ENCODE peak calls at places on chromosomes 3 and 15, in six cellular contexts. D, P, A, Y, N and R are unnamed samples.

GRCh38 chr3:124633527-124633926 is 96.7 kb upstream of the UMPS start:
- DNase-seq in D (no peak), A (no peak), N (no peak), P (no peak), Y (no peak), R (no peak)

GRCh38 chr3:45955017-45955647 is 11.9 kb downstream of the CXCR6 start:
- DNase-seq in D (no peak), P (no peak), A (no peak), Y (no peak), N (no peak), R (no peak)

GRCh38 chr3:29171583-29171990 is 109.3 kb upstream of the RBMS3 start:
- DNase-seq in Y (no peak), P (no peak), D (peak), A (peak), N (peak), R (no peak)

GRCh38 chr3:179189764-179190163 is 41.6 kb downstream of the PIK3CA start:
- DNase-seq in P (no peak), D (peak), N (peak), A (peak), Y (peak), R (no peak)

GRCh38 chr3:150407818-150408231 is 273 bp upstream of the TSC22D2 start:
- DNase-seq in Y (no peak), A (no peak), N (no peak), D (peak), P (no peak), R (no peak)

GRCh38 chr15:69578792-69579587 is 126.4 kb downstream of the RPLP1 start:
- DNase-seq in D (no peak), P (peak), A (no peak), Y (no peak), N (peak), R (no peak)

GRCh38 chr3:182357928-182358327 is 435.4 kb upstream of the ATP11B start:
- DNase-seq in D (no peak), A (no peak), Y (no peak), N (no peak), P (no peak), R (no peak)

GRCh38 chr3:196499061-196499460 is 4.5 kb downstream of the RNF168 start:
- DNase-seq in D (peak), P (no peak), A (peak), Y (peak), N (no peak), R (no peak)

GRCh38 chr3:4504340-4505261 is 11.5 kb downstream of the ITPR1 start:
- DNase-seq in P (no peak), Y (no peak), A (peak), D (no peak), N (no peak), R (no peak)

GRCh38 chr3:123346726-123347125 is 102.2 kb downstream of the ADCY5 start:
- DNase-seq in A (no peak), Y (no peak), P (no peak), D (no peak), N (no peak), R (no peak)

GRCh38 chr3:109478614-109479013 is 141.3 kb upstream of the DPPA4 start:
- DNase-seq in N (no peak), D (no peak), Y (no peak), A (no peak), P (no peak), R (no peak)

GRCh38 chr3:62332771-62333381 is 40.5 kb downstream of the FEZF2 start:
- DNase-seq in D (peak), P (no peak), N (peak), Y (peak), A (peak), R (peak)

GRCh38 chr3:7602297-7602696 is 741.4 kb downstream of the GRM7 start:
- DNase-seq in Y (no peak), N (no peak), P (no peak), D (no peak), A (no peak), R (no peak)

GRCh38 chr3:44355634-44356033 is 17.1 kb downstream of the TCAIM start:
- DNase-seq in A (peak), Y (peak), P (no peak), D (peak), N (peak), R (no peak)

GRCh38 chr15:58551764-58552504 is 120.1 kb downstream of the LIPC start:
- DNase-seq in D (peak), P (no peak), Y (peak), A (peak), N (peak), R (no peak)

GRCh38 chr15:88018865-88019626 is 237.5 kb downstream of the NTRK3 start:
- DNase-seq in N (no peak), Y (peak), A (peak), D (no peak), P (no peak), R (no peak)

GRCh38 chr3:53513556-53514190 is 19.3 kb downstream of the CACNA1D start:
- DNase-seq in A (peak), N (no peak), Y (no peak), D (no peak), P (no peak), R (no peak)
- TF ChIP-seq CTCF in A (no peak), N (no peak), Y (peak), D (no peak), P (peak), R (peak)

DNA sequence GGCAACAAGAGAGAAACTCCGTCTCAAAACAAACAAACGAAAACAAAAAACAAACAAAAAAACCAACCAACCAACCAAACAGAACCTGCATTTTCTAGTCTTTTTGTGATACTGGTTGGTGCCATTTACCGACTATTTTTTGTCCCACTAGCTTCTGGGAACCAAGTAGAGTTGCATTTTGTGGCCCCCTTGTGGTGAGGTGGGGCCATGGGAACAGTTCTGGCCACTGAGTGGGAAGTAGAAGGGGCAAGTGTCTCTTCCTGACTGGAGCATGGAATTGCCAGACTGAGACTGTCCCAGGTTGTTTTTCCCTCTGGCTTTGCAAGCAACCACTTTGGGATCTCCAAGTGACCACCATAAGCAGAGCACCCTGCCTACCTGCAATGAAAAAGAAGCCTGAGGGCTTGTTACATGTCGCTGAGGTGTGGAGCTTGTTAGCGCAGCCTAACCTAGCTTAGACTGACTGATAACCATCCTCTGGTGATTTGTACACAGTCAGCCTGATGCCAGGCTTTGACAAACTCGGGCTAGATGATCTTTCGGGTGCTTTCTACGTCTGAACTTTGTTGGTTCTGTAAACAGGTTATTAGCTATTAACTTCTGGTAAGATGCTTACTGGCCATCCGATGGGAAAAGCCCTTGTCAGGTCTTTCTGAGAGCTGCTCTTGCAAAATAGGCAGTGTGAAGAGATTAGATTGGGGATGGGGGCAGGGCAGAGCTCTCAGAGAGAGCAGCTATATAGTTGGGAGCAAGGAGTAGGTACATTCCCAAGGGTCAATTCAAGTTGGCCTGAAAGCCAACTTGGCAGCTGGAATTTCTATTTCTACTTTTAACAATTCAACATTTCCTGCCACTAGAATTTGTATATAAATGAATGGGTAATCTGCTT is 172.2 kb downstream of the SSR3 start:
- DNase-seq in P (no peak), D (peak), N (peak), Y (no peak), A (peak), R (peak)
- TF ChIP-seq CTCF in P (peak), D (peak), N (peak), Y (peak), A (peak), R (peak)

DNA sequence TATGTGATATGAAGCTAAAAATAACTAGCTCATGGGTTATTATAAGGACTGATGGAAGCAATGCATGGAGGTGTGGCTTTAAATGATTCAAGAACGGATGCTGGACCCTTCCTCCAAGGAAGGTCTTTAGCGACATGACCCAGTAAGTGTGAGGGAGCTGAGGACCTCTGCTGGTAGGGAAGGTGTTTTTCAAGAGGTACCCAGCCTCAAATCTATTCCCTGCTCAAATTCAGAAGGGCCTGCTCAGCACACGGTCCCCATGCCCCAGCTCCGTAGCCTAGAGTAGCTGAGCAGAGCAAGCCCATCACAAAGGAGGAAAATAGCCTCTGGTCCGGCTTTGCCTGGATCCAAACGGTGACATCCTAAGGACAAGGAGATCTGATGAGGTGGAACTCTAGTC is 266.2 kb upstream of the IGF1R start:
- DNase-seq in D (no peak), Y (no peak), P (peak), A (no peak), N (no peak), R (no peak)
- TF ChIP-seq CTCF in D (no peak), Y (no peak), P (no peak), A (no peak), N (no peak), R (no peak)

GRCh38 chr15:31461911-31462480 is 135.4 kb downstream of the KLF13 start:
- DNase-seq in Y (no peak), D (no peak), A (no peak), P (peak), N (no peak), R (no peak)
- TF ChIP-seq CTCF in Y (peak), D (peak), A (peak), P (peak), N (no peak), R (no peak)

DNA sequence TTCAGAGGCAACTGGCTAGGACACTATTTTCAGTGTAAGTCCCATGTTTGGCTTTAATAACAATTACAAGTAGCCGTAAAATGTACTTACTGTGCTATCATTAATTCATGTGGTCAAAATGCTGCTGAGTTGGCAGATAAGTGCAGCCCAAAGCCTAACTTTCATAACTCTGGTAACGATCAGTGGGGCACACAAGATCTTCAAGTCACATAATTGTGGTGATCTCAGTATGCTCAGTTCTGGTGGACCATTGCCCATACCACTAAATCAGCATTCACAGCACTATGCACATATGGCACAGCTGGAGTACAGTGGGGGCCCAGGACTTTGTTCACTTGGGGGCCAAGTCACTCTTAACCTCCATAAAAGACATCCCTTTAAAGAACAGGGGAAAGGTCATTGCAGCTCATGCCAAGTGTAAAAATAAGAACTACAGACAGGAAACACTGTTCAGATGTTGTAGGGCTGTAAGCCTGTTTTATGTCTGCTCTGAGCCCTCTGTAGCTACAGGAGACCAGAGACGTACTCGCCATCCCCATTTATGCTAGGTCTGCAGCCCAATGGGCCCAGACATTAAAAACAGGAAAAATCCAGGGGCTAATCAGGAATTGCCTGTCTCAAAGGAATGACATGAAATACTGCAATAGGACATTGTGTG is 282.6 kb upstream of the EPHA3 start:
- DNase-seq in A (no peak), P (no peak), Y (no peak), N (no peak), D (no peak), R (no peak)
- TF ChIP-seq CTCF in A (no peak), P (no peak), Y (no peak), N (no peak), D (no peak), R (no peak)

DNA sequence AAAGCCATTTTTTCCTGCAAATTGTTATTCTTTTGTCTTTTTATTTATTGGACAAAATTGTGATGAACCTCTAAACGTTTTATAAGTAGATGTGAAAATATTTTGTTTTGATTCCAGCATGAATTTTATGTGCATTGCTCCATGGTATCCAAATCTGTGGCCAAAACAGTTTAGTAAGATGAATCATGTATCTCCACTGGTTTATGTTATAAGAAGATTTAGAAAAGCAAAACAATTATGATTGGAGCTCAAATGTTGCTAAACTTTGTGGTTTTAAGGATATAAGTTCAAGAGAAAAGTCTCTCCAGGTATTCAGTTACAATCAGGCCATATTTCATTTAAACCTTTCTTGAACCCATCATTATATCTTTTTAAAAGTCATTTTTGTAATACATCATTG is 80.9 kb downstream of the NECTIN3 start:
- DNase-seq in P (no peak), A (peak), N (no peak), Y (no peak), D (peak), R (no peak)
- TF ChIP-seq CTCF in P (no peak), A (no peak), N (no peak), Y (no peak), D (no peak), R (no peak)

DNA sequence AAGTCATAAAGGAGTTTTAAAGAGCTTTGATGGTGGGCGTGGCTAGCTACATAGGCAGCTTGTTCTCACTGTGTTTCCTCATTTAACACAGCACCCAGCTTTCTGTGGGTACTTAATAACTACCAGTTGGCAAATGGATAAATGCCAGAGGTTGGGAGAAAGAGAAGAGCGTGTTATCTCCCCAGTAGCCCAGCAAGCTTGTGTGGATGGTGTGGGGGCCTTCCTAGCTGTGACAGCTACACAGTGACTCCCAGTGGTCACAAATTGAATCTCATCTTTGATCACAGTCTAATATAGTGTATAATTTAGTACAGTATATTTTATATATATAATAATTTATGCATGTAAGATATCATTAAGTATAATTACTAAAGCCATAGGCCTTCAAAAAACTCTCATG is 984.1 kb downstream of the EPHA3 start:
- DNase-seq in P (no peak), Y (peak), N (no peak), A (peak), D (peak), R (no peak)
- TF ChIP-seq CTCF in P (peak), Y (peak), N (no peak), A (peak), D (peak), R (peak)